ENCODE peak calls at places on chromosomes 4 and X, in nine cellular contexts. One of them, this sample, is unnamed.
A peak's percentile ranks its signal among the peaks of the same experiment; 100 is the strongest.

GRCh38 chrX:81489987-81490386 is 288.1 kb downstream of the SH3BGRL start:
- DNase-seq in stimulated activated CD8-positive, alpha-beta memory T cell treated with anti-CD3 and anti-CD28 coated beads, Interleukin-15, amount 100 ng/mL, for 1 hour: no peak
- DNase-seq in astrocyte of the spinal cord: no peak
- DNase-seq in lung microvascular endothelial cell: peak; percentile 1
- DNase-seq in T-helper 2 cell: no peak
- DNase-seq in HT1080: no peak
- DNase-seq in posterior vena cava: no peak
- DNase-seq in foreskin fibroblast: no peak
- DNase-seq in mammary epithelial cell: no peak
- DNase-seq in this sample: no peak

GRCh38 chrX:3743821-3744439 is 30.5 kb upstream of the PRKX start:
- DNase-seq in astrocyte of the spinal cord: no peak
- DNase-seq in posterior vena cava: no peak
- DNase-seq in T-helper 2 cell: peak; percentile 32
- DNase-seq in mammary epithelial cell: no peak
- DNase-seq in foreskin fibroblast: no peak
- DNase-seq in HT1080: no peak
- DNase-seq in stimulated activated CD8-positive, alpha-beta memory T cell treated with anti-CD3 and anti-CD28 coated beads, Interleukin-15, amount 100 ng/mL, for 1 hour: peak; percentile 18
- DNase-seq in lung microvascular endothelial cell: no peak
- DNase-seq in this sample: no peak

GRCh38 chr4:3248811-3249661 is at the start of gene MSANTD1:
- DNase-seq in foreskin fibroblast: peak; percentile 40
- DNase-seq in HT1080: peak; percentile 19
- DNase-seq in mammary epithelial cell: no peak
- DNase-seq in T-helper 2 cell: no peak
- DNase-seq in astrocyte of the spinal cord: peak; percentile 47
- DNase-seq in lung microvascular endothelial cell: peak; percentile 64
- DNase-seq in stimulated activated CD8-positive, alpha-beta memory T cell treated with anti-CD3 and anti-CD28 coated beads, Interleukin-15, amount 100 ng/mL, for 1 hour: no peak
- DNase-seq in posterior vena cava: no peak
- DNase-seq in this sample: peak; percentile 51

GRCh38 chr4:147044241-147044640 is 98.6 kb upstream of the TTC29 start:
- DNase-seq in stimulated activated CD8-positive, alpha-beta memory T cell treated with anti-CD3 and anti-CD28 coated beads, Interleukin-15, amount 100 ng/mL, for 1 hour: no peak
- DNase-seq in astrocyte of the spinal cord: no peak
- DNase-seq in mammary epithelial cell: no peak
- DNase-seq in T-helper 2 cell: no peak
- DNase-seq in foreskin fibroblast: no peak
- DNase-seq in posterior vena cava: no peak
- DNase-seq in lung microvascular endothelial cell: no peak
- DNase-seq in HT1080: no peak
- DNase-seq in this sample: no peak

GRCh38 chr4:1002131-1002630 is 9.0 kb upstream of the SLC26A1 start:
- DNase-seq in foreskin fibroblast: no peak
- DNase-seq in HT1080: no peak
- DNase-seq in T-helper 2 cell: no peak
- DNase-seq in astrocyte of the spinal cord: no peak
- DNase-seq in stimulated activated CD8-positive, alpha-beta memory T cell treated with anti-CD3 and anti-CD28 coated beads, Interleukin-15, amount 100 ng/mL, for 1 hour: no peak
- DNase-seq in posterior vena cava: no peak
- DNase-seq in mammary epithelial cell: peak; percentile 17
- DNase-seq in lung microvascular endothelial cell: peak; percentile 75
- DNase-seq in this sample: no peak

GRCh38 chrX:17537652-17538301 is 162.8 kb downstream of the NHS start:
- DNase-seq in foreskin fibroblast: no peak
- DNase-seq in posterior vena cava: no peak
- DNase-seq in astrocyte of the spinal cord: no peak
- DNase-seq in stimulated activated CD8-positive, alpha-beta memory T cell treated with anti-CD3 and anti-CD28 coated beads, Interleukin-15, amount 100 ng/mL, for 1 hour: no peak
- DNase-seq in lung microvascular endothelial cell: no peak
- DNase-seq in T-helper 2 cell: no peak
- DNase-seq in HT1080: no peak
- DNase-seq in mammary epithelial cell: no peak
- DNase-seq in this sample: no peak

GRCh38 chr4:52196606-52197130 is 145.6 kb downstream of the SPATA18 start:
- DNase-seq in mammary epithelial cell: no peak
- DNase-seq in lung microvascular endothelial cell: no peak
- DNase-seq in posterior vena cava: no peak
- DNase-seq in stimulated activated CD8-positive, alpha-beta memory T cell treated with anti-CD3 and anti-CD28 coated beads, Interleukin-15, amount 100 ng/mL, for 1 hour: no peak
- DNase-seq in T-helper 2 cell: no peak
- DNase-seq in astrocyte of the spinal cord: no peak
- DNase-seq in foreskin fibroblast: no peak
- DNase-seq in HT1080: no peak
- DNase-seq in this sample: no peak

GRCh38 chr4:81875962-81876650 is 404.4 kb upstream of the RASGEF1B start:
- DNase-seq in HT1080: no peak
- DNase-seq in lung microvascular endothelial cell: no peak
- DNase-seq in T-helper 2 cell: no peak
- DNase-seq in foreskin fibroblast: no peak
- DNase-seq in posterior vena cava: no peak
- DNase-seq in mammary epithelial cell: no peak
- DNase-seq in astrocyte of the spinal cord: no peak
- DNase-seq in stimulated activated CD8-positive, alpha-beta memory T cell treated with anti-CD3 and anti-CD28 coated beads, Interleukin-15, amount 100 ng/mL, for 1 hour: no peak
- DNase-seq in this sample: no peak

GRCh38 chrX:70461026-70461425 is 16.4 kb downstream of the DLG3 start:
- DNase-seq in T-helper 2 cell: no peak
- DNase-seq in foreskin fibroblast: no peak
- DNase-seq in lung microvascular endothelial cell: no peak
- DNase-seq in astrocyte of the spinal cord: no peak
- DNase-seq in HT1080: no peak
- DNase-seq in stimulated activated CD8-positive, alpha-beta memory T cell treated with anti-CD3 and anti-CD28 coated beads, Interleukin-15, amount 100 ng/mL, for 1 hour: no peak
- DNase-seq in posterior vena cava: no peak
- DNase-seq in mammary epithelial cell: no peak
- DNase-seq in this sample: no peak

GRCh38 chr4:56465599-56466295 is 1.7 kb upstream of the SRP72 start:
- DNase-seq in foreskin fibroblast: peak; percentile 26
- DNase-seq in stimulated activated CD8-positive, alpha-beta memory T cell treated with anti-CD3 and anti-CD28 coated beads, Interleukin-15, amount 100 ng/mL, for 1 hour: no peak
- DNase-seq in posterior vena cava: no peak
- DNase-seq in mammary epithelial cell: peak; percentile 56
- DNase-seq in T-helper 2 cell: no peak
- DNase-seq in lung microvascular endothelial cell: no peak
- DNase-seq in HT1080: peak; percentile 10
- DNase-seq in astrocyte of the spinal cord: no peak
- DNase-seq in this sample: peak; percentile 23

GRCh38 chrX:49061916-49062315 is 3.1 kb downstream of the CCDC120 start:
- DNase-seq in T-helper 2 cell: no peak
- DNase-seq in posterior vena cava: no peak
- DNase-seq in astrocyte of the spinal cord: no peak
- DNase-seq in mammary epithelial cell: no peak
- DNase-seq in stimulated activated CD8-positive, alpha-beta memory T cell treated with anti-CD3 and anti-CD28 coated beads, Interleukin-15, amount 100 ng/mL, for 1 hour: no peak
- DNase-seq in HT1080: no peak
- DNase-seq in foreskin fibroblast: no peak
- DNase-seq in lung microvascular endothelial cell: no peak
- DNase-seq in this sample: no peak

GRCh38 chrX:6732101-6732500 is 197.2 kb upstream of the VCX3A start:
- DNase-seq in HT1080: no peak
- DNase-seq in foreskin fibroblast: no peak
- DNase-seq in T-helper 2 cell: no peak
- DNase-seq in mammary epithelial cell: no peak
- DNase-seq in posterior vena cava: no peak
- DNase-seq in lung microvascular endothelial cell: no peak
- DNase-seq in astrocyte of the spinal cord: no peak
- DNase-seq in stimulated activated CD8-positive, alpha-beta memory T cell treated with anti-CD3 and anti-CD28 coated beads, Interleukin-15, amount 100 ng/mL, for 1 hour: no peak
- DNase-seq in this sample: no peak

GRCh38 chr4:138761638-138762205 is 253.9 kb upstream of the NOCT start:
- DNase-seq in astrocyte of the spinal cord: no peak
- DNase-seq in foreskin fibroblast: peak; percentile 8
- DNase-seq in HT1080: no peak
- DNase-seq in posterior vena cava: no peak
- DNase-seq in T-helper 2 cell: no peak
- DNase-seq in lung microvascular endothelial cell: no peak
- DNase-seq in mammary epithelial cell: no peak
- DNase-seq in stimulated activated CD8-positive, alpha-beta memory T cell treated with anti-CD3 and anti-CD28 coated beads, Interleukin-15, amount 100 ng/mL, for 1 hour: no peak
- DNase-seq in this sample: no peak

GRCh38 chr4:145719752-145720624 is 40.0 kb downstream of the C4orf51 start:
- DNase-seq in astrocyte of the spinal cord: no peak
- DNase-seq in HT1080: no peak
- DNase-seq in stimulated activated CD8-positive, alpha-beta memory T cell treated with anti-CD3 and anti-CD28 coated beads, Interleukin-15, amount 100 ng/mL, for 1 hour: no peak
- DNase-seq in T-helper 2 cell: no peak
- DNase-seq in lung microvascular endothelial cell: no peak
- DNase-seq in posterior vena cava: no peak
- DNase-seq in mammary epithelial cell: no peak
- DNase-seq in foreskin fibroblast: no peak
- DNase-seq in this sample: no peak

GRCh38 chr4:134544303-134544761 is 342.7 kb upstream of the PABPC4L start:
- DNase-seq in stimulated activated CD8-positive, alpha-beta memory T cell treated with anti-CD3 and anti-CD28 coated beads, Interleukin-15, amount 100 ng/mL, for 1 hour: no peak
- DNase-seq in T-helper 2 cell: no peak
- DNase-seq in mammary epithelial cell: no peak
- DNase-seq in posterior vena cava: no peak
- DNase-seq in HT1080: peak; percentile 64
- DNase-seq in foreskin fibroblast: peak; percentile 8
- DNase-seq in lung microvascular endothelial cell: peak; percentile 83
- DNase-seq in astrocyte of the spinal cord: peak; percentile 65
- DNase-seq in this sample: peak; percentile 9

GRCh38 chrX:135931644-135932487 is 38.4 kb downstream of the SAGE1 start:
- DNase-seq in HT1080: peak; percentile 34
- DNase-seq in mammary epithelial cell: peak; percentile 23
- DNase-seq in astrocyte of the spinal cord: peak; percentile 16
- DNase-seq in T-helper 2 cell: peak; percentile 6
- DNase-seq in lung microvascular endothelial cell: peak; percentile 60
- DNase-seq in posterior vena cava: no peak
- DNase-seq in stimulated activated CD8-positive, alpha-beta memory T cell treated with anti-CD3 and anti-CD28 coated beads, Interleukin-15, amount 100 ng/mL, for 1 hour: peak; percentile 1
- DNase-seq in foreskin fibroblast: peak; percentile 9
- DNase-seq in this sample: peak; percentile 0

GRCh38 chr4:153248641-153249198 is 44.5 kb downstream of the TRIM2 start:
- DNase-seq in stimulated activated CD8-positive, alpha-beta memory T cell treated with anti-CD3 and anti-CD28 coated beads, Interleukin-15, amount 100 ng/mL, for 1 hour: no peak
- DNase-seq in foreskin fibroblast: no peak
- DNase-seq in lung microvascular endothelial cell: no peak
- DNase-seq in T-helper 2 cell: no peak
- DNase-seq in posterior vena cava: no peak
- DNase-seq in HT1080: no peak
- DNase-seq in mammary epithelial cell: no peak
- DNase-seq in astrocyte of the spinal cord: no peak
- DNase-seq in this sample: no peak

GRCh38 chr4:155828628-155829027 is 37.4 kb downstream of the ASIC5 start:
- DNase-seq in HT1080: no peak
- DNase-seq in stimulated activated CD8-positive, alpha-beta memory T cell treated with anti-CD3 and anti-CD28 coated beads, Interleukin-15, amount 100 ng/mL, for 1 hour: no peak
- DNase-seq in astrocyte of the spinal cord: peak; percentile 81
- DNase-seq in T-helper 2 cell: no peak
- DNase-seq in posterior vena cava: no peak
- DNase-seq in mammary epithelial cell: no peak
- DNase-seq in foreskin fibroblast: no peak
- DNase-seq in lung microvascular endothelial cell: no peak
- DNase-seq in this sample: no peak

GRCh38 chrX:23726196-23726595 is 16.9 kb downstream of the ACOT9 start:
- DNase-seq in foreskin fibroblast: no peak
- DNase-seq in T-helper 2 cell: no peak
- DNase-seq in HT1080: no peak
- DNase-seq in lung microvascular endothelial cell: no peak
- DNase-seq in posterior vena cava: peak; percentile 36
- DNase-seq in mammary epithelial cell: no peak
- DNase-seq in astrocyte of the spinal cord: no peak
- DNase-seq in stimulated activated CD8-positive, alpha-beta memory T cell treated with anti-CD3 and anti-CD28 coated beads, Interleukin-15, amount 100 ng/mL, for 1 hour: no peak
- DNase-seq in this sample: no peak

GRCh38 chr4:68021185-68021584 is 57.9 kb upstream of the TMPRSS11A start:
- DNase-seq in stimulated activated CD8-positive, alpha-beta memory T cell treated with anti-CD3 and anti-CD28 coated beads, Interleukin-15, amount 100 ng/mL, for 1 hour: no peak
- DNase-seq in lung microvascular endothelial cell: no peak
- DNase-seq in mammary epithelial cell: peak; percentile 81
- DNase-seq in foreskin fibroblast: no peak
- DNase-seq in HT1080: peak; percentile 71
- DNase-seq in posterior vena cava: no peak
- DNase-seq in T-helper 2 cell: no peak
- DNase-seq in astrocyte of the spinal cord: peak; percentile 40
- DNase-seq in this sample: peak; percentile 82

GRCh38 chr4:128387600-128388351 is 100.2 kb upstream of the PGRMC2 start:
- DNase-seq in stimulated activated CD8-positive, alpha-beta memory T cell treated with anti-CD3 and anti-CD28 coated beads, Interleukin-15, amount 100 ng/mL, for 1 hour: no peak
- DNase-seq in HT1080: peak; percentile 20
- DNase-seq in posterior vena cava: no peak
- DNase-seq in mammary epithelial cell: peak; percentile 58
- DNase-seq in T-helper 2 cell: no peak
- DNase-seq in astrocyte of the spinal cord: peak; percentile 56
- DNase-seq in lung microvascular endothelial cell: peak; percentile 8
- DNase-seq in foreskin fibroblast: no peak
- DNase-seq in this sample: peak; percentile 94

GRCh38 chr4:16225139-16225538 is 1.1 kb downstream of the TAPT1 start:
- DNase-seq in T-helper 2 cell: no peak
- DNase-seq in lung microvascular endothelial cell: peak; percentile 14
- DNase-seq in astrocyte of the spinal cord: peak; percentile 36
- DNase-seq in mammary epithelial cell: no peak
- DNase-seq in HT1080: peak; percentile 3
- DNase-seq in stimulated activated CD8-positive, alpha-beta memory T cell treated with anti-CD3 and anti-CD28 coated beads, Interleukin-15, amount 100 ng/mL, for 1 hour: no peak
- DNase-seq in foreskin fibroblast: no peak
- DNase-seq in posterior vena cava: no peak
- DNase-seq in this sample: no peak

GRCh38 chrX:11480626-11481025 is 185.1 kb downstream of the ARHGAP6 start:
- DNase-seq in posterior vena cava: no peak
- DNase-seq in stimulated activated CD8-positive, alpha-beta memory T cell treated with anti-CD3 and anti-CD28 coated beads, Interleukin-15, amount 100 ng/mL, for 1 hour: no peak
- DNase-seq in HT1080: no peak
- DNase-seq in mammary epithelial cell: no peak
- DNase-seq in foreskin fibroblast: no peak
- DNase-seq in T-helper 2 cell: no peak
- DNase-seq in lung microvascular endothelial cell: peak; percentile 36
- DNase-seq in astrocyte of the spinal cord: peak; percentile 52
- DNase-seq in this sample: no peak

GRCh38 chr4:113445286-113445685 is 316.3 kb downstream of the CAMK2D start:
- DNase-seq in posterior vena cava: no peak
- DNase-seq in astrocyte of the spinal cord: peak; percentile 88
- DNase-seq in mammary epithelial cell: peak; percentile 97
- DNase-seq in stimulated activated CD8-positive, alpha-beta memory T cell treated with anti-CD3 and anti-CD28 coated beads, Interleukin-15, amount 100 ng/mL, for 1 hour: no peak
- DNase-seq in lung microvascular endothelial cell: no peak
- DNase-seq in foreskin fibroblast: peak; percentile 93
- DNase-seq in HT1080: peak; percentile 78
- DNase-seq in T-helper 2 cell: no peak
- DNase-seq in this sample: peak; percentile 87

GRCh38 chr4:108044951-108045686 is 55.4 kb downstream of the HADH start:
- DNase-seq in T-helper 2 cell: no peak
- DNase-seq in foreskin fibroblast: peak; percentile 23
- DNase-seq in HT1080: no peak
- DNase-seq in mammary epithelial cell: peak; percentile 46
- DNase-seq in posterior vena cava: no peak
- DNase-seq in lung microvascular endothelial cell: no peak
- DNase-seq in stimulated activated CD8-positive, alpha-beta memory T cell treated with anti-CD3 and anti-CD28 coated beads, Interleukin-15, amount 100 ng/mL, for 1 hour: no peak
- DNase-seq in astrocyte of the spinal cord: no peak
- DNase-seq in this sample: peak; percentile 20

GRCh38 chrX:13719192-13719856 is 15.1 kb downstream of the TRAPPC2 start:
- DNase-seq in foreskin fibroblast: no peak
- DNase-seq in lung microvascular endothelial cell: no peak
- DNase-seq in mammary epithelial cell: no peak
- DNase-seq in HT1080: no peak
- DNase-seq in T-helper 2 cell: no peak
- DNase-seq in posterior vena cava: no peak
- DNase-seq in stimulated activated CD8-positive, alpha-beta memory T cell treated with anti-CD3 and anti-CD28 coated beads, Interleukin-15, amount 100 ng/mL, for 1 hour: no peak
- DNase-seq in astrocyte of the spinal cord: no peak
- DNase-seq in this sample: no peak

GRCh38 chr4:140653718-140654515 is 85.2 kb upstream of the UCP1 start:
- DNase-seq in stimulated activated CD8-positive, alpha-beta memory T cell treated with anti-CD3 and anti-CD28 coated beads, Interleukin-15, amount 100 ng/mL, for 1 hour: no peak
- DNase-seq in posterior vena cava: no peak
- DNase-seq in mammary epithelial cell: no peak
- DNase-seq in astrocyte of the spinal cord: peak; percentile 56
- DNase-seq in foreskin fibroblast: peak; percentile 36
- DNase-seq in HT1080: no peak
- DNase-seq in T-helper 2 cell: no peak
- DNase-seq in lung microvascular endothelial cell: peak; percentile 24
- DNase-seq in this sample: peak; percentile 30

GRCh38 chrX:72714471-72714916 is 388 bp upstream of the PHKA1 start:
- DNase-seq in posterior vena cava: peak; percentile 88
- DNase-seq in mammary epithelial cell: peak; percentile 51
- DNase-seq in T-helper 2 cell: no peak
- DNase-seq in HT1080: peak; percentile 53
- DNase-seq in lung microvascular endothelial cell: peak; percentile 23
- DNase-seq in astrocyte of the spinal cord: peak; percentile 80
- DNase-seq in stimulated activated CD8-positive, alpha-beta memory T cell treated with anti-CD3 and anti-CD28 coated beads, Interleukin-15, amount 100 ng/mL, for 1 hour: no peak
- DNase-seq in foreskin fibroblast: peak; percentile 70
- DNase-seq in this sample: peak; percentile 55

GRCh38 chr4:12852338-12853307 is 631.5 kb downstream of the RAB28 start:
- DNase-seq in mammary epithelial cell: peak; percentile 59
- DNase-seq in lung microvascular endothelial cell: peak; percentile 63
- DNase-seq in astrocyte of the spinal cord: peak; percentile 67
- DNase-seq in foreskin fibroblast: peak; percentile 1
- DNase-seq in posterior vena cava: no peak
- DNase-seq in T-helper 2 cell: no peak
- DNase-seq in HT1080: peak; percentile 80
- DNase-seq in stimulated activated CD8-positive, alpha-beta memory T cell treated with anti-CD3 and anti-CD28 coated beads, Interleukin-15, amount 100 ng/mL, for 1 hour: no peak
- DNase-seq in this sample: peak; percentile 67

GRCh38 chr4:151004222-151004621 is 10.9 kb downstream of the LRBA start:
- DNase-seq in T-helper 2 cell: no peak
- DNase-seq in foreskin fibroblast: peak; percentile 30
- DNase-seq in posterior vena cava: no peak
- DNase-seq in HT1080: peak; percentile 69
- DNase-seq in astrocyte of the spinal cord: peak; percentile 38
- DNase-seq in lung microvascular endothelial cell: peak; percentile 82
- DNase-seq in stimulated activated CD8-positive, alpha-beta memory T cell treated with anti-CD3 and anti-CD28 coated beads, Interleukin-15, amount 100 ng/mL, for 1 hour: no peak
- DNase-seq in mammary epithelial cell: peak; percentile 77
- DNase-seq in this sample: peak; percentile 80

GRCh38 chrX:66728818-66729271 is 90.0 kb upstream of the EDA2R start:
- DNase-seq in foreskin fibroblast: peak; percentile 65
- DNase-seq in posterior vena cava: no peak
- DNase-seq in stimulated activated CD8-positive, alpha-beta memory T cell treated with anti-CD3 and anti-CD28 coated beads, Interleukin-15, amount 100 ng/mL, for 1 hour: peak; percentile 10
- DNase-seq in HT1080: peak; percentile 78
- DNase-seq in T-helper 2 cell: peak; percentile 22
- DNase-seq in mammary epithelial cell: peak; percentile 55
- DNase-seq in astrocyte of the spinal cord: peak; percentile 68
- DNase-seq in lung microvascular endothelial cell: peak; percentile 56
- DNase-seq in this sample: peak; percentile 28